ENCODE peak calls at places on chromosomes 12 and 14, in four cellular contexts. A is H1, N is K562, R is GM12878. I is an unnamed sample.

GRCh38 chr12:64682572-64683277 is 72.4 kb downstream of the RASSF3 start:
- DNase-seq in R (no peak), A (no peak), N (no peak), I (no peak)

GRCh38 chr14:73261520-73262426 is 24.5 kb downstream of the PAPLN start:
- DNase-seq in A (no peak), N (no peak), R (no peak), I (no peak)

GRCh38 chr12:41286426-41286825 is 98.3 kb downstream of the PDZRN4 start:
- DNase-seq in R (no peak), A (no peak), N (no peak), I (peak)

GRCh38 chr12:74379114-74379513 is 158.5 kb upstream of the ATXN7L3B start:
- DNase-seq in N (no peak), A (no peak), R (no peak), I (no peak)

GRCh38 chr12:69348162-69348938 is at the start of gene LYZ:
- DNase-seq in R (no peak), A (no peak), N (peak), I (peak)

GRCh38 chr14:84273181-84273580 is 1256.8 kb upstream of the FLRT2 start:
- DNase-seq in N (no peak), A (no peak), R (no peak), I (no peak)

GRCh38 chr12:79725987-79726386 is 35.2 kb upstream of the PAWR start:
- DNase-seq in A (no peak), R (no peak), N (no peak), I (no peak)

GRCh38 chr12:14995583-14996425 is 23.0 kb downstream of the PDE6H start:
- DNase-seq in N (peak), A (no peak), R (peak), I (peak)

GRCh38 chr12:85448548-85449139 is 168.6 kb downstream of the ALX1 start:
- DNase-seq in N (no peak), R (no peak), A (no peak), I (no peak)

GRCh38 chr12:100267603-100268281 is 765 bp downstream of the SCYL2 start:
- DNase-seq in N (no peak), R (no peak), A (peak), I (peak)

GRCh38 chr12:123471374-123472068 is 13.6 kb downstream of the SNRNP35 start:
- DNase-seq in A (no peak), R (no peak), N (no peak), I (peak)

GRCh38 chr14:32682219-32682618 is 256.5 kb upstream of the NPAS3 start:
- DNase-seq in N (no peak), R (no peak), A (no peak), I (no peak)

GRCh38 chr12:120861074-120861795 is 42.9 kb downstream of the SPPL3 start:
- DNase-seq in R (no peak), A (no peak), N (no peak), I (no peak)

GRCh38 chr14:98840076-98840475 is 431.9 kb downstream of the BCL11B start:
- DNase-seq in A (no peak), R (no peak), N (no peak), I (no peak)

GRCh38 chr14:29310757-29311156 is 544.2 kb downstream of the FOXG1 start:
- DNase-seq in R (no peak), A (no peak), N (no peak), I (no peak)
- TF ChIP-seq BRCA1 in R (no peak), A (no peak), N (no peak), I (no peak)

GRCh38 chr12:2248901-2249381 is 196.2 kb downstream of the CACNA1C start:
- DNase-seq in N (no peak), A (no peak), R (peak), I (no peak)

GRCh38 chr12:2247109-2247508 is 194.3 kb downstream of the CACNA1C start:
- DNase-seq in R (no peak), N (no peak), A (no peak), I (no peak)

GRCh38 chr12:2246358-2246757 is 193.6 kb downstream of the CACNA1C start:
- DNase-seq in A (no peak), N (no peak), R (no peak), I (no peak)

GRCh38 chr12:2250797-2251196 is 198.0 kb downstream of the CACNA1C start:
- DNase-seq in N (no peak), R (no peak), A (no peak), I (no peak)

GRCh38 chr12:2248087-2248900 is 195.5 kb downstream of the CACNA1C start:
- DNase-seq in N (no peak), R (no peak), A (no peak), I (peak)
- H3K27ac ChIP-seq in N (no peak), R (peak), A (no peak), I (peak)

GRCh38 chr14:87030182-87030581 is 962.8 kb downstream of the GALC start:
- DNase-seq in R (no peak), A (no peak), N (no peak), I (no peak)
- TF ChIP-seq BRCA1 in R (no peak), A (no peak), N (no peak), I (no peak)

DNA sequence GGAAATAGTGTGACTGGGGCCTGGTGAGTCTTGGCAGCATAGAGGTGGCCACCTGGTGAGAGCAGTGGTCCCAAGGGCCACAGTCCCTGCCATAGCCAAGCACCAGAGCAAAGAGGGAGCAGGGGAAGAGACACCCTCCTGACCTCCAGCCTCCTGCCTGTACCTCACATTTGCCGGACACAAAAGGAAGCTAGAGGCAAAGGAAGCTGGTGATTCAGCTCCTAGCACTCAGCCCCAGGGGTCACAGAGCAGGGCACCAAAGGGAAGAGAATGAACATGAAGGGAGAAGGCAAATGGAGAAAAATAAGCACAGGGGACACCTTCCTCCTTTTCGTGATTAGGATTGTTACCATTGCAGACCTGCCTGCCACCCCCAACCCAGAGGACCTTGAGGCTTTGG is 216.8 kb downstream of the ZFP36L1 start:
- DNase-seq in N (no peak), A (no peak), R (no peak), I (no peak)
- H3K27ac ChIP-seq in N (no peak), A (no peak), R (no peak), I (no peak)